ENCODE peak calls at places on chromosomes 2 and 18, in ten cellular contexts. One of them, this sample, is unnamed.

GRCh38 chr2:39118786-39119499 is 1.9 kb downstream of the SOS1 start:
- DNase-seq in EL: no peak
- DNase-seq in NCI-H2171: peak
- DNase-seq in naive B cell: no peak
- DNase-seq in AG04449: no peak
- DNase-seq in NCI-H1105 treated with DMSO at 0.1 percent for 48 hours: no peak
- DNase-seq in hypothalamus: no peak
- DNase-seq in germinal center: peak
- DNase-seq in GOT3: no peak
- DNase-seq in AML-193: peak
- DNase-seq in this sample: no peak

GRCh38 chr2:189662674-189663226 is 1.5 kb downstream of the ASNSD1 start:
- DNase-seq in EL: no peak
- DNase-seq in NCI-H2171: no peak
- DNase-seq in naive B cell: no peak
- DNase-seq in AG04449: no peak
- DNase-seq in NCI-H1105 treated with DMSO at 0.1 percent for 48 hours: no peak
- DNase-seq in hypothalamus: no peak
- DNase-seq in germinal center: no peak
- DNase-seq in GOT3: no peak
- DNase-seq in AML-193: no peak
- DNase-seq in this sample: no peak

GRCh38 chr2:112959109-112959591 is 18.7 kb upstream of the IL36G start:
- DNase-seq in EL: no peak
- DNase-seq in NCI-H2171: peak
- DNase-seq in naive B cell: no peak
- DNase-seq in AG04449: no peak
- DNase-seq in NCI-H1105 treated with DMSO at 0.1 percent for 48 hours: no peak
- DNase-seq in hypothalamus: no peak
- DNase-seq in germinal center: no peak
- DNase-seq in GOT3: no peak
- DNase-seq in AML-193: no peak
- DNase-seq in this sample: no peak

GRCh38 chr2:230767862-230768388 is 55.3 kb downstream of the CAB39 start:
- DNase-seq in EL: no peak
- DNase-seq in NCI-H2171: no peak
- DNase-seq in naive B cell: no peak
- DNase-seq in AG04449: no peak
- DNase-seq in NCI-H1105 treated with DMSO at 0.1 percent for 48 hours: no peak
- DNase-seq in hypothalamus: no peak
- DNase-seq in germinal center: no peak
- DNase-seq in GOT3: no peak
- DNase-seq in AML-193: no peak
- DNase-seq in this sample: no peak

GRCh38 chr2:28333606-28334526 is 58.8 kb upstream of the FOSL2 start:
- DNase-seq in EL: no peak
- DNase-seq in NCI-H2171: no peak
- DNase-seq in naive B cell: no peak
- DNase-seq in AG04449: no peak
- DNase-seq in NCI-H1105 treated with DMSO at 0.1 percent for 48 hours: no peak
- DNase-seq in hypothalamus: no peak
- DNase-seq in germinal center: no peak
- DNase-seq in GOT3: no peak
- DNase-seq in AML-193: no peak
- DNase-seq in this sample: no peak

GRCh38 chr2:62478093-62478580 is 27.9 kb downstream of the TMEM17 start:
- DNase-seq in EL: peak
- DNase-seq in NCI-H2171: no peak
- DNase-seq in naive B cell: no peak
- DNase-seq in AG04449: no peak
- DNase-seq in NCI-H1105 treated with DMSO at 0.1 percent for 48 hours: no peak
- DNase-seq in hypothalamus: no peak
- DNase-seq in germinal center: peak
- DNase-seq in GOT3: no peak
- DNase-seq in AML-193: peak
- DNase-seq in this sample: no peak

GRCh38 chr2:147425437-147426038 is 419.3 kb upstream of the ACVR2A start:
- DNase-seq in EL: no peak
- DNase-seq in NCI-H2171: no peak
- DNase-seq in naive B cell: no peak
- DNase-seq in AG04449: no peak
- DNase-seq in NCI-H1105 treated with DMSO at 0.1 percent for 48 hours: no peak
- DNase-seq in hypothalamus: no peak
- DNase-seq in germinal center: no peak
- DNase-seq in GOT3: no peak
- DNase-seq in AML-193: no peak
- DNase-seq in this sample: no peak

GRCh38 chr2:15927546-15928218 is 12.7 kb upstream of the MYCN start:
- DNase-seq in EL: no peak
- DNase-seq in NCI-H2171: no peak
- DNase-seq in naive B cell: no peak
- DNase-seq in AG04449: no peak
- DNase-seq in NCI-H1105 treated with DMSO at 0.1 percent for 48 hours: no peak
- DNase-seq in hypothalamus: no peak
- DNase-seq in germinal center: no peak
- DNase-seq in GOT3: no peak
- DNase-seq in AML-193: no peak
- DNase-seq in this sample: no peak

GRCh38 chr2:72864500-72864899 is 22.7 kb upstream of the SPR start:
- DNase-seq in EL: peak
- DNase-seq in NCI-H2171: no peak
- DNase-seq in naive B cell: no peak
- DNase-seq in AG04449: no peak
- DNase-seq in NCI-H1105 treated with DMSO at 0.1 percent for 48 hours: no peak
- DNase-seq in hypothalamus: no peak
- DNase-seq in germinal center: no peak
- DNase-seq in GOT3: no peak
- DNase-seq in AML-193: no peak
- DNase-seq in this sample: no peak

GRCh38 chr2:177413703-177414102 is 21.1 kb downstream of the AGPS start:
- DNase-seq in EL: no peak
- DNase-seq in NCI-H2171: no peak
- DNase-seq in naive B cell: no peak
- DNase-seq in AG04449: no peak
- DNase-seq in NCI-H1105 treated with DMSO at 0.1 percent for 48 hours: no peak
- DNase-seq in hypothalamus: no peak
- DNase-seq in germinal center: no peak
- DNase-seq in GOT3: no peak
- DNase-seq in AML-193: no peak
- DNase-seq in this sample: no peak

GRCh38 chr2:168565512-168565911 is 109.4 kb downstream of the CERS6 start:
- DNase-seq in EL: no peak
- DNase-seq in NCI-H2171: no peak
- DNase-seq in naive B cell: no peak
- DNase-seq in AG04449: no peak
- DNase-seq in NCI-H1105 treated with DMSO at 0.1 percent for 48 hours: no peak
- DNase-seq in hypothalamus: no peak
- DNase-seq in germinal center: no peak
- DNase-seq in GOT3: no peak
- DNase-seq in AML-193: no peak
- DNase-seq in this sample: no peak

GRCh38 chr18:2050702-2051201 is 520.6 kb downstream of the METTL4 start:
- DNase-seq in EL: no peak
- DNase-seq in NCI-H2171: no peak
- DNase-seq in naive B cell: no peak
- DNase-seq in AG04449: no peak
- DNase-seq in NCI-H1105 treated with DMSO at 0.1 percent for 48 hours: no peak
- DNase-seq in hypothalamus: no peak
- DNase-seq in germinal center: no peak
- DNase-seq in GOT3: no peak
- DNase-seq in AML-193: no peak
- DNase-seq in this sample: no peak

GRCh38 chr2:102251042-102251848 is 60.1 kb upstream of the IL1RL1 start:
- DNase-seq in EL: peak
- DNase-seq in NCI-H2171: no peak
- DNase-seq in naive B cell: peak
- DNase-seq in AG04449: no peak
- DNase-seq in NCI-H1105 treated with DMSO at 0.1 percent for 48 hours: no peak
- DNase-seq in hypothalamus: no peak
- DNase-seq in germinal center: peak
- DNase-seq in GOT3: no peak
- DNase-seq in AML-193: no peak
- DNase-seq in this sample: no peak

GRCh38 chr2:25851740-25852503 is 26.4 kb downstream of the ASXL2 start:
- DNase-seq in EL: peak
- DNase-seq in NCI-H2171: peak
- DNase-seq in naive B cell: peak
- DNase-seq in AG04449: peak
- DNase-seq in NCI-H1105 treated with DMSO at 0.1 percent for 48 hours: peak
- DNase-seq in hypothalamus: no peak
- DNase-seq in germinal center: peak
- DNase-seq in GOT3: no peak
- DNase-seq in AML-193: peak
- DNase-seq in this sample: no peak

GRCh38 chr2:223072826-223073225 is 20.8 kb downstream of the KCNE4 start:
- DNase-seq in EL: no peak
- DNase-seq in NCI-H2171: no peak
- DNase-seq in naive B cell: no peak
- DNase-seq in AG04449: no peak
- DNase-seq in NCI-H1105 treated with DMSO at 0.1 percent for 48 hours: no peak
- DNase-seq in hypothalamus: no peak
- DNase-seq in germinal center: no peak
- DNase-seq in GOT3: no peak
- DNase-seq in AML-193: no peak
- DNase-seq in this sample: no peak

GRCh38 chr2:46351388-46352141 is 54.4 kb downstream of the EPAS1 start:
- DNase-seq in EL: no peak
- DNase-seq in NCI-H2171: no peak
- DNase-seq in naive B cell: no peak
- DNase-seq in AG04449: no peak
- DNase-seq in NCI-H1105 treated with DMSO at 0.1 percent for 48 hours: no peak
- DNase-seq in hypothalamus: no peak
- DNase-seq in germinal center: no peak
- DNase-seq in GOT3: no peak
- DNase-seq in AML-193: peak
- DNase-seq in this sample: no peak

GRCh38 chr2:46939596-46940359 is 24.2 kb upstream of the MCFD2 start:
- DNase-seq in EL: peak
- DNase-seq in NCI-H2171: no peak
- DNase-seq in naive B cell: no peak
- DNase-seq in AG04449: no peak
- DNase-seq in NCI-H1105 treated with DMSO at 0.1 percent for 48 hours: no peak
- DNase-seq in hypothalamus: no peak
- DNase-seq in germinal center: no peak
- DNase-seq in GOT3: no peak
- DNase-seq in AML-193: no peak
- DNase-seq in this sample: no peak

GRCh38 chr2:121092095-121092494 is 192.9 kb downstream of the TFCP2L1 start:
- DNase-seq in EL: no peak
- DNase-seq in NCI-H2171: no peak
- DNase-seq in naive B cell: no peak
- DNase-seq in AG04449: no peak
- DNase-seq in NCI-H1105 treated with DMSO at 0.1 percent for 48 hours: no peak
- DNase-seq in hypothalamus: no peak
- DNase-seq in germinal center: no peak
- DNase-seq in GOT3: no peak
- DNase-seq in AML-193: no peak
- DNase-seq in this sample: no peak

GRCh38 chr18:50661013-50661412 is 101.1 kb downstream of the MAPK4 start:
- DNase-seq in EL: no peak
- DNase-seq in NCI-H2171: no peak
- DNase-seq in naive B cell: no peak
- DNase-seq in AG04449: no peak
- DNase-seq in NCI-H1105 treated with DMSO at 0.1 percent for 48 hours: no peak
- DNase-seq in hypothalamus: no peak
- DNase-seq in germinal center: no peak
- DNase-seq in GOT3: no peak
- DNase-seq in AML-193: no peak
- DNase-seq in this sample: no peak

GRCh38 chr2:190121971-190122370 is 59.4 kb upstream of the MSTN start:
- DNase-seq in EL: peak
- DNase-seq in NCI-H2171: no peak
- DNase-seq in naive B cell: no peak
- DNase-seq in AG04449: no peak
- DNase-seq in NCI-H1105 treated with DMSO at 0.1 percent for 48 hours: peak
- DNase-seq in hypothalamus: no peak
- DNase-seq in germinal center: peak
- DNase-seq in GOT3: no peak
- DNase-seq in AML-193: no peak
- DNase-seq in this sample: no peak

GRCh38 chr2:41990688-41991087 is 57.1 kb upstream of the PKDCC start:
- DNase-seq in EL: no peak
- DNase-seq in NCI-H2171: no peak
- DNase-seq in naive B cell: no peak
- DNase-seq in AG04449: no peak
- DNase-seq in NCI-H1105 treated with DMSO at 0.1 percent for 48 hours: no peak
- DNase-seq in hypothalamus: no peak
- DNase-seq in germinal center: no peak
- DNase-seq in GOT3: no peak
- DNase-seq in AML-193: no peak
- DNase-seq in this sample: no peak

GRCh38 chr2:70906022-70906421 is 29.7 kb upstream of the ATP6V1B1 start:
- DNase-seq in EL: no peak
- DNase-seq in NCI-H2171: no peak
- DNase-seq in naive B cell: no peak
- DNase-seq in AG04449: no peak
- DNase-seq in NCI-H1105 treated with DMSO at 0.1 percent for 48 hours: no peak
- DNase-seq in hypothalamus: no peak
- DNase-seq in germinal center: no peak
- DNase-seq in GOT3: no peak
- DNase-seq in AML-193: no peak
- DNase-seq in this sample: no peak

GRCh38 chr18:32956591-32957310 is 183.9 kb upstream of the KLHL14 start:
- DNase-seq in EL: no peak
- DNase-seq in NCI-H2171: no peak
- DNase-seq in naive B cell: no peak
- DNase-seq in AG04449: no peak
- DNase-seq in NCI-H1105 treated with DMSO at 0.1 percent for 48 hours: no peak
- DNase-seq in hypothalamus: no peak
- DNase-seq in germinal center: no peak
- DNase-seq in GOT3: no peak
- DNase-seq in AML-193: no peak
- DNase-seq in this sample: no peak

GRCh38 chr2:51290725-51291124 is 258.8 kb upstream of the NRXN1 start:
- DNase-seq in EL: peak
- DNase-seq in NCI-H2171: no peak
- DNase-seq in naive B cell: no peak
- DNase-seq in AG04449: peak
- DNase-seq in NCI-H1105 treated with DMSO at 0.1 percent for 48 hours: no peak
- DNase-seq in hypothalamus: no peak
- DNase-seq in germinal center: no peak
- DNase-seq in GOT3: no peak
- DNase-seq in AML-193: no peak
- DNase-seq in this sample: no peak

GRCh38 chr2:201964631-201965206 is 68.9 kb upstream of the FZD7 start:
- DNase-seq in EL: no peak
- DNase-seq in NCI-H2171: no peak
- DNase-seq in naive B cell: no peak
- DNase-seq in AG04449: no peak
- DNase-seq in NCI-H1105 treated with DMSO at 0.1 percent for 48 hours: no peak
- DNase-seq in hypothalamus: no peak
- DNase-seq in germinal center: no peak
- DNase-seq in GOT3: no peak
- DNase-seq in AML-193: no peak
- DNase-seq in this sample: no peak

GRCh38 chr2:25566694-25567093 is 106.7 kb downstream of the DTNB start:
- DNase-seq in EL: no peak
- DNase-seq in NCI-H2171: no peak
- DNase-seq in naive B cell: peak
- DNase-seq in AG04449: no peak
- DNase-seq in NCI-H1105 treated with DMSO at 0.1 percent for 48 hours: no peak
- DNase-seq in hypothalamus: no peak
- DNase-seq in germinal center: peak
- DNase-seq in GOT3: no peak
- DNase-seq in AML-193: peak
- DNase-seq in this sample: no peak

GRCh38 chr2:200603972-200604371 is 18.2 kb downstream of the AOX1 start:
- DNase-seq in EL: peak
- DNase-seq in NCI-H2171: no peak
- DNase-seq in naive B cell: no peak
- DNase-seq in AG04449: no peak
- DNase-seq in NCI-H1105 treated with DMSO at 0.1 percent for 48 hours: no peak
- DNase-seq in hypothalamus: no peak
- DNase-seq in germinal center: no peak
- DNase-seq in GOT3: no peak
- DNase-seq in AML-193: no peak
- DNase-seq in this sample: peak

GRCh38 chr2:219752731-219753130 is 125.3 kb downstream of the SLC4A3 start:
- DNase-seq in EL: peak
- DNase-seq in NCI-H2171: no peak
- DNase-seq in naive B cell: no peak
- DNase-seq in AG04449: no peak
- DNase-seq in NCI-H1105 treated with DMSO at 0.1 percent for 48 hours: no peak
- DNase-seq in hypothalamus: no peak
- DNase-seq in germinal center: no peak
- DNase-seq in GOT3: no peak
- DNase-seq in AML-193: no peak
- DNase-seq in this sample: no peak